ENCODE peak calls at places on chromosomes 2 and 18, in seven cellular contexts. One of them, this sample, is unnamed.

GRCh38 chr2:15863089-15863488 is 77.3 kb upstream of the MYCN start:
- DNase-seq in cardiac muscle cell: no peak
- DNase-seq in AML-193: no peak
- DNase-seq in cortex of kidney: no peak
- DNase-seq in T-helper 9 cell: no peak
- DNase-seq in BE2C: no peak
- DNase-seq in head of caudate nucleus: no peak
- DNase-seq in this sample: no peak

GRCh38 chr2:234559609-234560008 is 62.7 kb upstream of the ARL4C start:
- DNase-seq in cardiac muscle cell: no peak
- DNase-seq in AML-193: no peak
- DNase-seq in cortex of kidney: no peak
- DNase-seq in T-helper 9 cell: no peak
- DNase-seq in BE2C: no peak
- DNase-seq in head of caudate nucleus: no peak
- DNase-seq in this sample: no peak

GRCh38 chr2:80361904-80362303 is 57.4 kb upstream of the LRRTM1 start:
- DNase-seq in cardiac muscle cell: no peak
- DNase-seq in AML-193: no peak
- DNase-seq in cortex of kidney: no peak
- DNase-seq in T-helper 9 cell: no peak
- DNase-seq in BE2C: no peak
- DNase-seq in head of caudate nucleus: no peak
- DNase-seq in this sample: no peak

GRCh38 chr18:46338213-46338612 is 234.0 kb downstream of the HAUS1 start:
- DNase-seq in cardiac muscle cell: no peak
- DNase-seq in AML-193: no peak
- DNase-seq in cortex of kidney: no peak
- DNase-seq in T-helper 9 cell: no peak
- DNase-seq in BE2C: peak; percentile 69
- DNase-seq in head of caudate nucleus: no peak
- DNase-seq in this sample: no peak

GRCh38 chr2:133362061-133362476 is 206.2 kb downstream of the NCKAP5 start:
- DNase-seq in cardiac muscle cell: peak; percentile 18
- DNase-seq in AML-193: no peak
- DNase-seq in cortex of kidney: no peak
- DNase-seq in T-helper 9 cell: no peak
- DNase-seq in BE2C: no peak
- DNase-seq in head of caudate nucleus: no peak
- DNase-seq in this sample: peak; percentile 12

GRCh38 chr18:56835331-56835730 is 184.2 kb downstream of the WDR7 start:
- DNase-seq in cardiac muscle cell: no peak
- DNase-seq in AML-193: no peak
- DNase-seq in cortex of kidney: no peak
- DNase-seq in T-helper 9 cell: no peak
- DNase-seq in BE2C: no peak
- DNase-seq in head of caudate nucleus: no peak
- DNase-seq in this sample: no peak

GRCh38 chr2:154437104-154437503 is 261.4 kb upstream of the KCNJ3 start:
- DNase-seq in cardiac muscle cell: no peak
- DNase-seq in AML-193: no peak
- DNase-seq in cortex of kidney: no peak
- DNase-seq in T-helper 9 cell: no peak
- DNase-seq in BE2C: no peak
- DNase-seq in head of caudate nucleus: no peak
- DNase-seq in this sample: no peak

GRCh38 chr2:16014041-16014787 is 73.9 kb downstream of the MYCN start:
- DNase-seq in cardiac muscle cell: no peak
- DNase-seq in AML-193: no peak
- DNase-seq in cortex of kidney: no peak
- DNase-seq in T-helper 9 cell: no peak
- DNase-seq in BE2C: peak; percentile 100
- DNase-seq in head of caudate nucleus: peak; percentile 51
- DNase-seq in this sample: no peak

GRCh38 chr18:76491801-76492668 is 3.0 kb downstream of the ZNF516 start:
- DNase-seq in cardiac muscle cell: peak; percentile 48
- DNase-seq in AML-193: no peak
- DNase-seq in cortex of kidney: no peak
- DNase-seq in T-helper 9 cell: no peak
- DNase-seq in BE2C: peak; percentile 30
- DNase-seq in head of caudate nucleus: peak; percentile 65
- DNase-seq in this sample: peak; percentile 26

GRCh38 chr18:51921862-51922261 is 418.1 kb upstream of the DCC start:
- DNase-seq in cardiac muscle cell: no peak
- DNase-seq in AML-193: no peak
- DNase-seq in cortex of kidney: no peak
- DNase-seq in T-helper 9 cell: no peak
- DNase-seq in BE2C: no peak
- DNase-seq in head of caudate nucleus: no peak
- DNase-seq in this sample: no peak

GRCh38 chr18:22544626-22545025 is 126.9 kb upstream of the CTAGE1 start:
- DNase-seq in cardiac muscle cell: no peak
- DNase-seq in AML-193: no peak
- DNase-seq in cortex of kidney: no peak
- DNase-seq in T-helper 9 cell: no peak
- DNase-seq in BE2C: no peak
- DNase-seq in head of caudate nucleus: no peak
- DNase-seq in this sample: no peak

GRCh38 chr2:208794288-208794975 is 387.8 kb downstream of the PTH2R start:
- DNase-seq in cardiac muscle cell: no peak
- DNase-seq in AML-193: no peak
- DNase-seq in cortex of kidney: no peak
- DNase-seq in T-helper 9 cell: no peak
- DNase-seq in BE2C: no peak
- DNase-seq in head of caudate nucleus: no peak
- DNase-seq in this sample: no peak

GRCh38 chr2:70962885-70963878 is 15.2 kb upstream of the ANKRD53 start:
- DNase-seq in cardiac muscle cell: no peak
- DNase-seq in AML-193: no peak
- DNase-seq in cortex of kidney: no peak
- DNase-seq in T-helper 9 cell: no peak
- DNase-seq in BE2C: no peak
- DNase-seq in head of caudate nucleus: no peak
- DNase-seq in this sample: no peak

GRCh38 chr2:43609304-43609883 is 13.6 kb upstream of the THADA start:
- DNase-seq in cardiac muscle cell: peak; percentile 63
- DNase-seq in AML-193: peak; percentile 40
- DNase-seq in cortex of kidney: no peak
- DNase-seq in T-helper 9 cell: peak; percentile 4
- DNase-seq in BE2C: peak; percentile 51
- DNase-seq in head of caudate nucleus: no peak
- DNase-seq in this sample: peak; percentile 40

GRCh38 chr2:30934071-30934470 is 126.8 kb upstream of the CAPN13 start:
- DNase-seq in cardiac muscle cell: no peak
- DNase-seq in AML-193: peak; percentile 72
- DNase-seq in cortex of kidney: no peak
- DNase-seq in T-helper 9 cell: no peak
- DNase-seq in BE2C: no peak
- DNase-seq in head of caudate nucleus: no peak
- DNase-seq in this sample: no peak

GRCh38 chr2:62313433-62314227 is 117.7 kb downstream of the B3GNT2 start:
- DNase-seq in cardiac muscle cell: no peak
- DNase-seq in AML-193: no peak
- DNase-seq in cortex of kidney: no peak
- DNase-seq in T-helper 9 cell: no peak
- DNase-seq in BE2C: no peak
- DNase-seq in head of caudate nucleus: no peak
- DNase-seq in this sample: no peak

GRCh38 chr2:222791946-222792649 is 68.7 kb upstream of the ACSL3 start:
- DNase-seq in cardiac muscle cell: peak; percentile 73
- DNase-seq in AML-193: no peak
- DNase-seq in cortex of kidney: no peak
- DNase-seq in T-helper 9 cell: no peak
- DNase-seq in BE2C: no peak
- DNase-seq in head of caudate nucleus: peak; percentile 20
- DNase-seq in this sample: no peak

GRCh38 chr18:77191241-77191751 is 58.4 kb upstream of the GALR1 start:
- DNase-seq in cardiac muscle cell: peak; percentile 56
- DNase-seq in AML-193: no peak
- DNase-seq in cortex of kidney: no peak
- DNase-seq in T-helper 9 cell: no peak
- DNase-seq in BE2C: no peak
- DNase-seq in head of caudate nucleus: no peak
- DNase-seq in this sample: no peak

GRCh38 chr2:165682546-165682945 is 111.5 kb downstream of the GALNT3 start:
- DNase-seq in cardiac muscle cell: no peak
- DNase-seq in AML-193: no peak
- DNase-seq in cortex of kidney: no peak
- DNase-seq in T-helper 9 cell: no peak
- DNase-seq in BE2C: no peak
- DNase-seq in head of caudate nucleus: no peak
- DNase-seq in this sample: no peak

This sample was measured in HuH-7.